ENCODE peak calls at places on chromosomes 5 and 9, in six cellular contexts. P is hippocampal formation; E is astrocyte of the spinal cord; N is SK-N-SH; M is activated CD8-positive, alpha-beta memory T cell treated with anti-CD3 and anti-CD28 coated beads for 48 hours; S is AG04449. X is an unnamed sample.

GRCh38 chr9:18189876-18190670 is 283.9 kb upstream of the ADAMTSL1 start:
- DNase-seq in P (no peak), E (no peak), N (no peak), M (no peak), S (no peak), X (no peak)

GRCh38 chr5:73663860-73664240 is 37.9 kb downstream of the ARHGEF28 start:
- DNase-seq in P (no peak), E (no peak), N (no peak), M (no peak), S (no peak), X (no peak)

GRCh38 chr9:73073337-73074175 is 78.1 kb upstream of the ANXA1 start:
- DNase-seq in P (no peak), E (peak), N (no peak), M (no peak), S (no peak), X (no peak)

GRCh38 chr9:82320566-82320965 is 332.0 kb downstream of the SPATA31D1 start:
- DNase-seq in P (no peak), E (peak), N (no peak), M (no peak), S (no peak), X (no peak)

GRCh38 chr9:128555180-128555721 is 2.9 kb downstream of the SPTAN1 start:
- DNase-seq in P (no peak), E (peak), N (no peak), M (no peak), S (no peak), X (no peak)

GRCh38 chr5:56950626-56951130 is 1.2 kb downstream of the MIER3 start:
- DNase-seq in P (peak), E (peak), N (peak), M (peak), S (no peak), X (no peak)

GRCh38 chr9:87685871-87686519 is 39.9 kb upstream of the CTSL start:
- DNase-seq in P (peak), E (no peak), N (no peak), M (no peak), S (no peak), X (no peak)

GRCh38 chr5:95486185-95486584 is 68.6 kb downstream of the SKIC3 start:
- DNase-seq in P (no peak), E (no peak), N (no peak), M (no peak), S (no peak), X (no peak)

GRCh38 chr5:40437452-40437861 is 242.3 kb upstream of the PTGER4 start:
- DNase-seq in P (no peak), E (peak), N (no peak), M (no peak), S (no peak), X (no peak)

GRCh38 chr9:121956808-121957207 is 136.3 kb downstream of the TTLL11 start:
- DNase-seq in P (no peak), E (peak), N (no peak), M (no peak), S (no peak), X (no peak)

GRCh38 chr5:133179405-133179804 is 127.6 kb downstream of the HSPA4 start:
- DNase-seq in P (no peak), E (no peak), N (no peak), M (no peak), S (no peak), X (no peak)

X was measured in NAMALWA.